ENCODE peak calls at places on chromosomes 12 and 14, in five cellular contexts. Z is tibial nerve, E is A549, Q is stomach, V is sigmoid colon. H is an unnamed sample.

GRCh38 chr12:46553266-46553665 is 180.7 kb upstream of the SLC38A2 start:
- DNase-seq in Q (no peak), V (no peak), E (peak), Z (no peak), H (no peak)

GRCh38 chr12:75954076-75954475 is 77.5 kb downstream of the PHLDA1 start:
- DNase-seq in V (no peak), Z (no peak), Q (no peak), E (peak), H (no peak)

GRCh38 chr12:122123051-122123760 is 44.6 kb downstream of the MLXIP start:
- DNase-seq in Q (peak), Z (peak), E (peak), V (peak), H (peak)

GRCh38 chr14:78543433-78543832 is 373.3 kb downstream of the NRXN3 start:
- DNase-seq in Z (no peak), Q (no peak), V (no peak), E (no peak), H (no peak)

GRCh38 chr12:41552507-41553047 is 364.5 kb downstream of the PDZRN4 start:
- DNase-seq in Q (no peak), E (no peak), V (no peak), Z (no peak), H (no peak)

GRCh38 chr14:88630565-88630964 is 67.7 kb downstream of the ZC3H14 start:
- DNase-seq in V (no peak), E (peak), Q (no peak), Z (no peak), H (no peak)

GRCh38 chr12:39972119-39972518 is 133.8 kb downstream of the SLC2A13 start:
- DNase-seq in Q (no peak), V (no peak), E (no peak), Z (no peak), H (no peak)

GRCh38 chr12:14167005-14167628 is 185.7 kb upstream of the GRIN2B start:
- DNase-seq in V (no peak), E (peak), Q (peak), Z (peak), H (peak)

GRCh38 chr14:65927871-65928270 is 515.3 kb downstream of the FUT8 start:
- DNase-seq in Z (no peak), V (no peak), Q (peak), E (no peak), H (peak)

GRCh38 chr12:95942106-95942531 is 295 bp downstream of the CCDC38 start:
- DNase-seq in Z (no peak), V (no peak), Q (no peak), E (no peak), H (no peak)

GRCh38 chr12:94500831-94501567 is 41.3 kb upstream of the CEP83 start:
- DNase-seq in Q (no peak), V (no peak), E (no peak), Z (no peak), H (no peak)

GRCh38 chr12:109870648-109871047 is 9.7 kb downstream of the GLTP start:
- DNase-seq in V (no peak), E (no peak), Z (no peak), Q (no peak), H (no peak)

GRCh38 chr14:69315302-69315701 is 55.3 kb downstream of the GALNT16 start:
- DNase-seq in V (peak), Z (no peak), Q (no peak), E (peak), H (no peak)

GRCh38 chr12:64685605-64686004 is 73.6 kb downstream of the GNS start:
- DNase-seq in Z (no peak), Q (no peak), V (peak), E (no peak), H (no peak)

GRCh38 chr14:38143651-38144505 is 63.8 kb upstream of the SSTR1 start:
- DNase-seq in V (no peak), Q (no peak), E (no peak), Z (no peak), H (no peak)

GRCh38 chr12:124451637-124452243 is 115.7 kb downstream of the NCOR2 start:
- DNase-seq in V (no peak), Z (no peak), E (no peak), Q (no peak), H (no peak)

GRCh38 chr14:54570651-54571415 is 3.9 kb downstream of the SAMD4A start:
- DNase-seq in V (no peak), Z (no peak), Q (no peak), E (peak), H (no peak)

GRCh38 chr12:102918840-102919239 is 1.8 kb upstream of the PAH start:
- DNase-seq in E (no peak), Z (no peak), V (no peak), Q (no peak), H (no peak)

GRCh38 chr12:114165921-114166320 is 199.8 kb upstream of the RBM19 start:
- DNase-seq in E (no peak), Z (no peak), V (no peak), Q (no peak), H (no peak)

GRCh38 chr14:100581228-100582145 is 5.7 kb downstream of the BEGAIN start:
- DNase-seq in Z (no peak), V (peak), E (no peak), Q (no peak), H (no peak)

GRCh38 chr12:94874986-94875312 is 128.5 kb downstream of the NDUFA12 start:
- DNase-seq in Q (no peak), Z (no peak), V (no peak), E (no peak), H (no peak)

GRCh38 chr14:64715146-64715627 is 11.0 kb downstream of the PLEKHG3 start:
- DNase-seq in Q (no peak), E (no peak), V (peak), Z (no peak), H (no peak)

GRCh38 chr12:120474092-120474960 is 4.8 kb upstream of the SRSF9 start:
- DNase-seq in Z (no peak), Q (no peak), V (no peak), E (peak), H (no peak)

GRCh38 chr12:112908548-112908947 is 1.8 kb downstream of the OAS1 start:
- DNase-seq in Z (no peak), Q (no peak), E (no peak), V (no peak), H (no peak)

GRCh38 chr14:22466520-22466919 is 122.5 kb downstream of the DAD1 start:
- DNase-seq in Z (no peak), Q (no peak), E (no peak), V (no peak), H (no peak)

GRCh38 chr12:18631339-18631738 is 106.5 kb downstream of the PLCZ1 start:
- DNase-seq in V (no peak), E (no peak), Z (no peak), Q (no peak), H (no peak)

GRCh38 chr12:23204933-23205778 is 580.2 kb downstream of the ETNK1 start:
- DNase-seq in Z (no peak), V (no peak), Q (no peak), E (peak), H (no peak)

GRCh38 chr12:58253663-58254062 is 312.3 kb downstream of the ATP23 start:
- DNase-seq in E (no peak), Z (no peak), Q (no peak), V (no peak), H (no peak)

GRCh38 chr14:59358105-59358504 is 107.1 kb downstream of the GPR135 start:
- DNase-seq in Z (no peak), Q (no peak), E (peak), V (peak), H (no peak)

GRCh38 chr12:16424531-16424930 is 77.1 kb downstream of the MGST1 start:
- DNase-seq in Q (no peak), Z (no peak), E (no peak), V (no peak), H (no peak)

GRCh38 chr12:133130808-133131128 is 341 bp downstream of the ZNF10 start:
- DNase-seq in Q (peak), Z (no peak), V (peak), E (no peak), H (peak)

GRCh38 chr12:49527361-49528130 is 11.3 kb upstream of the KCNH3 start:
- DNase-seq in E (no peak), Z (no peak), V (peak), Q (peak), H (no peak)
- H3K27ac ChIP-seq in E (no peak), Z (no peak), V (no peak), Q (no peak), H (no peak)

DNA sequence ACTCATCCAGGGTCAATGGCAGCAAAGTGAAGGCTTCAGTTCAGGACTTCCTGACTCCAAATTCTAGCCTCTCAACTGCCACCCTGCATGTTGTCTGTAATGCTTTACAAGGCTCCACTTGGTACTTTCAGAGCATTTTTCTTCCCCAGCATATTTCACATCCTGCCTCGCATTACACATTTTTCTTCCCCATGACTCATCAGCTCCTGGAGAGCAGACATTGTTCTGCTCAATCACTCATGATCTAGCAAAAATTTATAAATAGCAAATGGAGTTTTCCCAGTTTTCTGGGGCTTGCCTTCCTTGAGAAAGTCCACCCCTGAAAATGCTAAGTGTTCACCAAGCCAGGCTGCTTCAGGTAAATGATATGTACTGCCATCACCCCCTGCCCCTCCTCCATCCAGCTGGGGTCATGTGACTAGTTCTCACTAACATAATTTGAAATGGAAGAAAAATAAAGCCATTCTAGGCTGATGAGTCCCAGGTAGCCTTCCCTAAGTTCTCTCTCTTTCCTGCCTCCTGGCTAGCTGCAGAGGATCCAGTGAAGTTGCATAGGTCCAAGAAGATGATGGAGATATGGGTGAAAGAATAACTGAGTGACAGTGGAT is 69.4 kb downstream of the ARMH4 start:
- DNase-seq in E (peak), Q (no peak), Z (no peak), V (no peak), H (no peak)
- TF ChIP-seq EP300 in E (no peak), Q (no peak), Z (peak), V (no peak), H (no peak)

GRCh38 chr14:50007123-50007903 is 109.1 kb downstream of the VCPKMT start:
- DNase-seq in V (no peak), E (peak), Z (no peak), Q (no peak), H (peak)
- H3K27ac ChIP-seq in V (no peak), E (peak), Z (no peak), Q (no peak), H (peak)

GRCh38 chr14:92793709-92794546 is at the start of gene GOLGA5:
- DNase-seq in Z (peak), V (peak), E (peak), Q (peak), H (peak)
- TF ChIP-seq EP300 in Z (peak), V (no peak), E (no peak), Q (no peak), H (no peak)

GRCh38 chr14:72788255-72788654 is 105.6 kb downstream of the DPF3 start:
- DNase-seq in E (no peak), V (no peak), Z (no peak), Q (no peak), H (no peak)
- H3K27ac ChIP-seq in E (no peak), V (no peak), Z (no peak), Q (no peak), H (no peak)

DNA sequence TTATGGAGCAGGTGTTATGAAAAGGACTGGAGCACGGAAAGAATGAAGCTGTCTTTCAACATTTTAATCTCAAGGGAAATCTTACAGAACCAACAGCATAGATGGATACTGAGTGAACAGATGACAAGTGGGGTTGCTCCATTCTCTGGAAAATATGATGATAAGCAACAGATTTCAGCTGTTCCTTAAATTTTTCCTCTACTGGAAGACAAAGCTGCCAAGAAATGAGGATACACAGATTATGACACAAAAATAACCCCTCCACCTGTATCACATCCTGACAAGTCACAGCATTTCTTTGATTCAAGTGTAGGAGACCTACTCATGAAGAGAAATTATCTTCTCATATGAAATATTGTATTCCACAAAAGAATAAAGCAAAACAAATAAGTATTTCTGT is 13.0 kb upstream of the TMTC2 start:
- DNase-seq in Q (no peak), V (no peak), Z (no peak), E (no peak), H (no peak)
- TF ChIP-seq EP300 in Q (no peak), V (no peak), Z (no peak), E (no peak), H (no peak)

DNA sequence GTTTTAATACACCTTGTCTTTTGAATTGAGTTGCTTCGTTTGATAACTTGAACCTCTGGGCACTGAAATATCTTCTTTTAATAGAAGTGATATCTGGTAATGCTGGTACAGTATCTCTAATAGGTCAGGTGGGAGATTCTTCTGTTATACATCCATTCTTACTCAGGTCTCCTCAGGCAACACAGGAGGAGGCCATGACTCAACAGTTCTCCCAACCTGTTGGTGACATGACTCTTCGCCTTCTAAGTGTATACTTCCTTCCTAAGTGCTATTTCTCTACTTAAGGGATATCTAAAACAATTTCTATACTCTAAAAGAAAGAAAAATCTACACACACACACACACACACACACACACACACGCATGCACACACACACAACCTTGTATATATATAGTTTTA is 509.1 kb downstream of the PCNX1 start:
- DNase-seq in E (no peak), V (no peak), Z (no peak), Q (no peak), H (no peak)
- H3K27ac ChIP-seq in E (no peak), V (no peak), Z (no peak), Q (no peak), H (no peak)

GRCh38 chr12:104073699-104074098 is 9.4 kb downstream of the HCFC2 start:
- DNase-seq in E (no peak), Q (no peak), Z (no peak), V (no peak), H (no peak)

DNA sequence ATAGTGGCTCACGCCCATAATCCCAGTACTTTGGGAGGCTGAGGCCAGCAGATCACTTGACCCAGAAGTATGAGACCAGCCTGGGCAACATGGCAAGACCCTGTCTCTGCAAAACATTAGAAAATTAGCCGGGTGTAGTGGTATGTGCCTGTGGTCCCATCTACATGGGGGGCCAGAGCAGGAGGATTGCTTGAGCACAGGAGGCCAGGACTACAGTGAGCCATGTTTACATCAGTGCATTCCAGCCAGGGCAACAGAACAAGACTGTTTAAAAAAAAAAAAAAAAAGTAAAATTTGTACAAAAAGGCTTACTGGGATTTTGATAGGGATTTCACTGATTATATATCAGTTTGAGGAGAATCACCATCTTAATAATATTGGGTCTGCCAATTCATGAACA is 7.8 kb downstream of the HCFC2 start:
- DNase-seq in Q (no peak), Z (no peak), V (no peak), E (no peak), H (no peak)
- TF ChIP-seq EP300 in Q (no peak), Z (no peak), V (no peak), E (no peak), H (no peak)